ENCODE peak calls at places on chromosome 20, in eight cellular contexts. P is H1, C is GM12891, J is HepG2, G is GM12878, F is endothelial cell of umbilical vein, X is transverse colon, H is GM12892. Z is an unnamed sample.

GRCh38 chr20:13638162-13638495 is 603 bp downstream of the TASP1 start:
- DNase-seq in P (no peak), C (no peak), J (peak; percentile 44), G (no peak), F (no peak), X (peak; percentile 11), H (no peak), Z (no peak)

GRCh38 chr20:20895537-20895936 is 183.1 kb upstream of the RALGAPA2 start:
- DNase-seq in P (no peak), C (no peak), J (peak; percentile 57), G (no peak), F (no peak), X (no peak), H (no peak), Z (no peak)

GRCh38 chr20:58719258-58719657 is 26.7 kb downstream of the NPEPL1 start:
- DNase-seq in P (peak; percentile 39), C (no peak), J (no peak), G (no peak), F (no peak), X (peak; percentile 4), H (no peak), Z (peak; percentile 17)

GRCh38 chr20:37789408-37789807 is 95.6 kb downstream of the CTNNBL1 start:
- DNase-seq in P (no peak), C (no peak), J (no peak), G (no peak), F (no peak), X (no peak), H (no peak), Z (no peak)

GRCh38 chr20:54475334-54476287 is at the start of gene DOK5:
- DNase-seq in P (peak; percentile 80), C (peak; percentile 7), J (no peak), G (no peak), F (peak; percentile 29), X (peak; percentile 8), H (no peak), Z (no peak)

GRCh38 chr20:57389695-57390603 is 1.2 kb upstream of the RBM38 start:
- DNase-seq in P (peak; percentile 71), C (no peak), J (no peak), G (no peak), F (peak; percentile 43), X (peak; percentile 48), H (no peak), Z (no peak)

GRCh38 chr20:49647509-49647908 is 66.2 kb downstream of the B4GALT5 start:
- DNase-seq in P (no peak), C (no peak), J (no peak), G (no peak), F (no peak), X (no peak), H (no peak), Z (no peak)

GRCh38 chr20:46893877-46894578 is 615 bp upstream of the EYA2 start:
- DNase-seq in P (no peak), C (no peak), J (no peak), G (no peak), F (no peak), X (no peak), H (no peak), Z (no peak)

GRCh38 chr20:32626859-32627636 is 41.9 kb upstream of the NOL4L start:
- DNase-seq in P (no peak), C (no peak), J (no peak), G (no peak), F (no peak), X (peak; percentile 24), H (no peak), Z (peak; percentile 61)

GRCh38 chr20:2385026-2385425 is 4.3 kb downstream of the TGM6 start:
- DNase-seq in P (no peak), C (no peak), J (no peak), G (no peak), F (no peak), X (no peak), H (no peak), Z (no peak)

GRCh38 chr20:63054695-63055240 is 48.0 kb upstream of the BHLHE23 start:
- DNase-seq in P (peak; percentile 38), C (no peak), J (no peak), G (no peak), F (no peak), X (no peak), H (no peak), Z (no peak)

GRCh38 chr20:59598625-59599310 is 5.6 kb upstream of the PHACTR3 start:
- DNase-seq in P (peak; percentile 65), C (peak; percentile 69), J (peak; percentile 55), G (peak; percentile 8), F (peak; percentile 2), X (peak; percentile 23), H (peak; percentile 57), Z (peak; percentile 29)

GRCh38 chr20:63739129-63740069 is at the start of gene SLC2A4RG:
- DNase-seq in P (peak; percentile 79), C (peak; percentile 94), J (peak; percentile 94), G (no peak), F (peak; percentile 40), X (peak; percentile 87), H (peak; percentile 95), Z (peak; percentile 84)

GRCh38 chr20:38878798-38879197 is 47.4 kb upstream of the FAM83D start:
- DNase-seq in P (no peak), C (no peak), J (peak; percentile 28), G (no peak), F (no peak), X (no peak), H (no peak), Z (no peak)

GRCh38 chr20:15158438-15158990 is 821.1 kb upstream of the FLRT3 start:
- DNase-seq in P (no peak), C (no peak), J (peak; percentile 46), G (no peak), F (no peak), X (no peak), H (no peak), Z (no peak)
- TF ChIP-seq POLR2AphosphoS5 in P (no peak), C (no peak), J (no peak), G (no peak), F (no peak), X (no peak), H (no peak), Z (no peak)

DNA sequence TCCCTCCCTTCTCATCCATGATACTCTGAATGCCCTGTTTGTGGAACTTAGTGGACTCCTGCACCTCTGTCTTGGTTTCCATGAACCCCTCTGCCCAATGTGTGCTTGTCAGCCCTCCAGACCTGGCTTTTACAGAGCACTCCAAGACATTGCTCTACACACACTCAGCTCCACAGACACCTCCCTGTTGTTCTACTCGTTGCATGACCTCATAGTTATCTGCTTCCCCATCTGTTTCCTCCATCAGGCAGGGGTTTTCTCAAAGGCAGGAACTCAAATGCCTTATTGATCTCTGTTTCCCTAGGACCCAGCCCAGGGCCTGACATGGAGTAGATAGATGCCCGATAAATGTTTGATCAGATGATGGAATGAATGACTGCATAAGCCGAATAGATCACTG is 13.3 kb downstream of the PLCG1 start:
- DNase-seq in P (no peak), C (no peak), J (no peak), G (no peak), F (peak; percentile 96), X (no peak), H (no peak), Z (no peak)
- TF ChIP-seq POLR2AphosphoS5 in P (no peak), C (no peak), J (no peak), G (no peak), F (peak; percentile 95), X (no peak), H (no peak), Z (no peak)

DNA sequence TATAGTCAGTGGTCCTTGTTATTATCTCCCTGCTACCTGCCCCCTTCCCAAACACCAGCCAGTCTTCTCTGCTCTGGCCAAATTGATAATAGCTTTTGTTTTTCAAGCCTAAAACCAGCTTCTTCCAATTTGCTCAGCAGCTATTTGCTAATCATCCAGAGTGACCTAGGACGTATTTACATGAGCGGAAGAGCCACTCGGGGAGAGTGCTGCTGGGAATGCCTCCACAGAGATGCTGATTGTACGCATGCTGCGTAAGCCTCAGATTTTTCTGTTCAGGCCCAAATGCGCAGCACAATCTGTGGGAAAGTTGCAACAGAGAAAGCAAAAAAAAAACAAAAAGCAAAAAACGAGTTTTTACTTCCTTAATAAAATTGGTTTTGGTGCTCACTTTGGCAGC is 24.4 kb upstream of the ID1 start:
- DNase-seq in P (no peak), C (no peak), J (peak; percentile 52), G (no peak), F (no peak), X (no peak), H (no peak), Z (no peak)
- TF ChIP-seq POLR2AphosphoS5 in P (no peak), C (no peak), J (no peak), G (no peak), F (no peak), X (no peak), H (no peak), Z (no peak)

GRCh38 chr20:45157977-45158376 is 16.7 kb upstream of the PI3 start:
- DNase-seq in P (no peak), C (no peak), J (no peak), G (no peak), F (peak; percentile 19), X (no peak), H (no peak), Z (no peak)

GRCh38 chr20:45164906-45165305 is 9.8 kb upstream of the PI3 start:
- DNase-seq in P (no peak), C (no peak), J (no peak), G (no peak), F (no peak), X (no peak), H (no peak), Z (no peak)

DNA sequence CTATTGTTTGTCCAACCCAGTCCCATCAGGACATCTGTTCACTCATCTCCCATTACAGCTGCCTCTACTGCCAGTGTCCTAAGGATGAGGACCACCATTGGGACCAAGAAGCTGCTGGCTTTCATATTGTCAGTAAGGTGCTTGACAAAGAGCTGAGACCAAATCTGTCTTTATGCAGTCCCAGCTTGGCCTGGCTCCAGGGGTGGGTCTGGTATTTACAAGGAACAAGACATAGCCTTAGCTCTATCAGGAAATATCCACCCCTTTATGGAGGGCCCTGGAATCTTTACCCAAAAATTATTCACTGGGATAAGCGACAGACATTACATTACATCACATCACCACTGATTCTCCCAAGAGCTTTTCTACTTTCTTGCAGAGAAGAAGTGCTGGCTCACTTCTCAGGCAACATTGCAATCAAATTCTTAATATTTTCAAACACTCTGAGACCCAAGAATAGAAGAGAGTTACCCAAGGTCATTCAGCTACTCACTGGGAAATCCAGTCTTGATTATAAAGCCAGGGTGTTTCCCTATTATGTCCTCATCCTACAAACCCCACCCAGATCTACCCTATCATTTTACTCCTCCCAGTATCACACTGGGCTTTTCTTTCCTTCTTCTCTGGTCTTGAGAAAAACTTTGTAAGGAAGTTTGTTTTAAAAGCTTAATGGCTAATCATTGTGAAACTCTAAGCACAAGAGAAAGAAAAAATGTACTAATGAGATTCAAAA is 11.5 kb upstream of the PI3 start:
- DNase-seq in P (no peak), C (no peak), J (no peak), G (no peak), F (no peak), X (peak; percentile 83), H (no peak), Z (no peak)
- TF ChIP-seq POLR2AphosphoS5 in P (no peak), C (no peak), J (no peak), G (no peak), F (no peak), X (no peak), H (no peak), Z (no peak)

GRCh38 chr20:40459299-40459698 is 229.7 kb downstream of the MAFB start:
- DNase-seq in P (no peak), C (no peak), J (no peak), G (no peak), F (no peak), X (no peak), H (no peak), Z (no peak)
- TF ChIP-seq POLR2AphosphoS5 in P (no peak), C (no peak), J (no peak), G (no peak), F (no peak), X (no peak), H (no peak), Z (no peak)

GRCh38 chr20:53124075-53124532 is 151.9 kb downstream of the TSHZ2 start:
- DNase-seq in P (no peak), C (no peak), J (no peak), G (no peak), F (no peak), X (no peak), H (no peak), Z (no peak)
- TF ChIP-seq POLR2AphosphoS5 in P (no peak), C (no peak), J (no peak), G (no peak), F (no peak), X (no peak), H (no peak), Z (no peak)

Z was measured in stomach.